ENCODE peak calls at places on chromosomes 13 and 19, in four cellular contexts. One of them, this sample, is unnamed.

GRCh38 chr19:11781295-11782057 is 14.7 kb downstream of the ZNF441 start:
- DNase-seq in left colon: no peak
- DNase-seq in right atrium auricular region: no peak
- DNase-seq in WERI-Rb-1: no peak
- DNase-seq in this sample: no peak

GRCh38 chr13:62207388-62207787 is 791.7 kb upstream of the PCDH20 start:
- DNase-seq in left colon: no peak
- DNase-seq in WERI-Rb-1: no peak
- DNase-seq in right atrium auricular region: no peak
- DNase-seq in this sample: no peak

GRCh38 chr19:36152061-36152885 is at the start of gene COX7A1:
- DNase-seq in WERI-Rb-1: no peak
- DNase-seq in right atrium auricular region: peak
- DNase-seq in left colon: no peak
- DNase-seq in this sample: peak

GRCh38 chr13:49112782-49113525 is 107.2 kb upstream of the MLNR start:
- DNase-seq in WERI-Rb-1: no peak
- DNase-seq in left colon: no peak
- DNase-seq in right atrium auricular region: no peak
- DNase-seq in this sample: no peak

GRCh38 chr13:33676045-33676699 is 141.8 kb upstream of the RFC3 start:
- DNase-seq in WERI-Rb-1: peak
- DNase-seq in left colon: peak
- DNase-seq in right atrium auricular region: no peak
- DNase-seq in this sample: peak

GRCh38 chr19:5621945-5622464 is 571 bp downstream of the SAFB2 start:
- DNase-seq in WERI-Rb-1: no peak
- DNase-seq in left colon: peak
- DNase-seq in right atrium auricular region: no peak
- DNase-seq in this sample: peak

GRCh38 chr13:113904411-113904810 is 40.5 kb upstream of the GAS6 start:
- DNase-seq in WERI-Rb-1: peak
- DNase-seq in left colon: no peak
- DNase-seq in right atrium auricular region: peak
- DNase-seq in this sample: peak

GRCh38 chr19:11223208-11223607 is 16.2 kb upstream of the ANGPTL8 start:
- DNase-seq in WERI-Rb-1: no peak
- DNase-seq in right atrium auricular region: no peak
- DNase-seq in left colon: no peak
- DNase-seq in this sample: no peak

GRCh38 chr19:3184847-3185481 is 766 bp upstream of the NCLN start:
- DNase-seq in left colon: no peak
- DNase-seq in right atrium auricular region: peak
- DNase-seq in WERI-Rb-1: peak
- DNase-seq in this sample: no peak

GRCh38 chr19:4096049-4096892 is 27.7 kb downstream of the MAP2K2 start:
- DNase-seq in right atrium auricular region: no peak
- DNase-seq in left colon: peak
- DNase-seq in WERI-Rb-1: no peak
- DNase-seq in this sample: no peak

GRCh38 chr19:55441692-55442321 is 1.3 kb downstream of the SHISA7 start:
- DNase-seq in WERI-Rb-1: peak
- DNase-seq in right atrium auricular region: no peak
- DNase-seq in left colon: no peak
- DNase-seq in this sample: no peak

GRCh38 chr19:47540748-47541147 is 25.9 kb upstream of the NAPA start:
- DNase-seq in left colon: no peak
- DNase-seq in right atrium auricular region: no peak
- DNase-seq in WERI-Rb-1: peak
- DNase-seq in this sample: no peak

GRCh38 chr19:12092065-12092867 is 27.7 kb downstream of the ZNF844 start:
- DNase-seq in right atrium auricular region: peak
- DNase-seq in left colon: peak
- DNase-seq in WERI-Rb-1: no peak
- DNase-seq in this sample: peak

GRCh38 chr13:23509781-23510543 is 60.2 kb upstream of the TNFRSF19 start:
- DNase-seq in left colon: no peak
- DNase-seq in right atrium auricular region: no peak
- DNase-seq in WERI-Rb-1: no peak
- DNase-seq in this sample: no peak

GRCh38 chr13:101339202-101339601 is 77.1 kb downstream of the NALCN start:
- DNase-seq in WERI-Rb-1: no peak
- DNase-seq in left colon: no peak
- DNase-seq in right atrium auricular region: no peak
- DNase-seq in this sample: no peak

GRCh38 chr13:111245781-111246384 is 74.6 kb upstream of the TEX29 start:
- DNase-seq in left colon: no peak
- DNase-seq in WERI-Rb-1: no peak
- DNase-seq in right atrium auricular region: no peak
- DNase-seq in this sample: no peak

GRCh38 chr13:60887711-60888110 is 490.7 kb downstream of the TDRD3 start:
- DNase-seq in right atrium auricular region: no peak
- DNase-seq in WERI-Rb-1: no peak
- DNase-seq in left colon: no peak
- DNase-seq in this sample: no peak

GRCh38 chr13:46386996-46387851 is at the start of gene RUBCNL:
- DNase-seq in WERI-Rb-1: peak
- DNase-seq in left colon: peak
- DNase-seq in right atrium auricular region: no peak
- DNase-seq in this sample: no peak

GRCh38 chr13:95275322-95276118 is 25.7 kb downstream of the ABCC4 start:
- DNase-seq in right atrium auricular region: no peak
- DNase-seq in WERI-Rb-1: no peak
- DNase-seq in left colon: no peak
- DNase-seq in this sample: no peak

GRCh38 chr13:105915451-105915850 is 620.0 kb downstream of the EFNB2 start:
- DNase-seq in left colon: no peak
- DNase-seq in right atrium auricular region: no peak
- DNase-seq in WERI-Rb-1: no peak
- DNase-seq in this sample: no peak

GRCh38 chr13:39556856-39557255 is 46.1 kb downstream of the LHFPL6 start:
- DNase-seq in right atrium auricular region: no peak
- DNase-seq in WERI-Rb-1: no peak
- DNase-seq in left colon: no peak
- DNase-seq in this sample: no peak

GRCh38 chr19:40286235-40286530 is 1.0 kb upstream of the AKT2 start:
- DNase-seq in WERI-Rb-1: no peak
- DNase-seq in left colon: no peak
- DNase-seq in right atrium auricular region: no peak
- DNase-seq in this sample: no peak

GRCh38 chr19:5790573-5791520 is at the start of gene DUS3L:
- DNase-seq in WERI-Rb-1: peak
- DNase-seq in right atrium auricular region: peak
- DNase-seq in left colon: peak
- DNase-seq in this sample: peak

GRCh38 chr19:5572556-5573286 is 5.0 kb upstream of the TINCR start:
- DNase-seq in WERI-Rb-1: peak
- DNase-seq in left colon: peak
- DNase-seq in right atrium auricular region: no peak
- DNase-seq in this sample: no peak

GRCh38 chr13:109844396-109844795 is 58.0 kb upstream of the IRS2 start:
- DNase-seq in left colon: no peak
- DNase-seq in right atrium auricular region: no peak
- DNase-seq in WERI-Rb-1: no peak
- DNase-seq in this sample: no peak

GRCh38 chr13:51148223-51148951 is 37.3 kb upstream of the C13orf42 start:
- DNase-seq in WERI-Rb-1: peak
- DNase-seq in right atrium auricular region: no peak
- DNase-seq in left colon: no peak
- DNase-seq in this sample: peak

GRCh38 chr19:2253106-2254051 is 2.8 kb downstream of the JSRP1 start:
- DNase-seq in left colon: no peak
- DNase-seq in WERI-Rb-1: no peak
- DNase-seq in right atrium auricular region: no peak
- DNase-seq in this sample: no peak

GRCh38 chr19:18650468-18651001 is 13.7 kb downstream of the KLHL26 start:
- DNase-seq in WERI-Rb-1: no peak
- DNase-seq in left colon: peak
- DNase-seq in right atrium auricular region: peak
- DNase-seq in this sample: peak

GRCh38 chr19:18759435-18760426 is 31.4 kb downstream of the COMP start:
- DNase-seq in WERI-Rb-1: no peak
- DNase-seq in left colon: no peak
- DNase-seq in right atrium auricular region: no peak
- DNase-seq in this sample: no peak

GRCh38 chr19:1455336-1456120 is 5.6 kb downstream of the APC2 start:
- DNase-seq in WERI-Rb-1: peak
- DNase-seq in left colon: peak
- DNase-seq in right atrium auricular region: no peak
- DNase-seq in this sample: peak

GRCh38 chr19:18057557-18057956 is 29.2 kb downstream of the IL12RB1 start:
- DNase-seq in left colon: no peak
- DNase-seq in right atrium auricular region: no peak
- DNase-seq in WERI-Rb-1: no peak
- DNase-seq in this sample: no peak